ENCODE peak calls at places on chromosomes 6 and 20, in seven cellular contexts. One of them, this sample, is unnamed.

GRCh38 chr6:42417641-42418112 is 34.0 kb downstream of the TRERF1 start:
- DNase-seq in heart right ventricle: no peak
- DNase-seq in BE2C: no peak
- DNase-seq in adrenal gland: no peak
- DNase-seq in cardiac muscle cell: peak; percentile 33
- DNase-seq in tibial nerve: no peak
- DNase-seq in lower lobe of right lung: no peak
- DNase-seq in this sample: peak; percentile 21

GRCh38 chr20:19292254-19292653 is 79.8 kb downstream of the SLC24A3 start:
- DNase-seq in lower lobe of right lung: no peak
- DNase-seq in BE2C: no peak
- DNase-seq in adrenal gland: no peak
- DNase-seq in heart right ventricle: no peak
- DNase-seq in cardiac muscle cell: no peak
- DNase-seq in tibial nerve: no peak
- DNase-seq in this sample: no peak

GRCh38 chr6:43434943-43435342 is 7.6 kb downstream of the ABCC10 start:
- DNase-seq in lower lobe of right lung: no peak
- DNase-seq in tibial nerve: no peak
- DNase-seq in BE2C: no peak
- DNase-seq in heart right ventricle: no peak
- DNase-seq in adrenal gland: no peak
- DNase-seq in cardiac muscle cell: no peak
- DNase-seq in this sample: no peak

GRCh38 chr6:109039795-109040194 is 54.9 kb downstream of the SESN1 start:
- DNase-seq in tibial nerve: no peak
- DNase-seq in BE2C: no peak
- DNase-seq in lower lobe of right lung: no peak
- DNase-seq in adrenal gland: no peak
- DNase-seq in cardiac muscle cell: peak; percentile 39
- DNase-seq in heart right ventricle: no peak
- DNase-seq in this sample: no peak

GRCh38 chr20:34874094-34874654 is 1.5 kb upstream of the GGT7 start:
- DNase-seq in BE2C: peak; percentile 82
- DNase-seq in tibial nerve: peak; percentile 76
- DNase-seq in adrenal gland: peak; percentile 84
- DNase-seq in lower lobe of right lung: peak; percentile 70
- DNase-seq in cardiac muscle cell: peak; percentile 93
- DNase-seq in heart right ventricle: peak; percentile 86
- DNase-seq in this sample: peak; percentile 83

GRCh38 chr6:30258204-30258603 is 45.0 kb upstream of the TRIM26 start:
- DNase-seq in tibial nerve: no peak
- DNase-seq in cardiac muscle cell: no peak
- DNase-seq in lower lobe of right lung: no peak
- DNase-seq in heart right ventricle: no peak
- DNase-seq in BE2C: no peak
- DNase-seq in adrenal gland: no peak
- DNase-seq in this sample: no peak

GRCh38 chr20:59299961-59300340 is 460 bp upstream of the EDN3 start:
- DNase-seq in cardiac muscle cell: no peak
- DNase-seq in BE2C: no peak
- DNase-seq in tibial nerve: no peak
- DNase-seq in adrenal gland: no peak
- DNase-seq in lower lobe of right lung: no peak
- DNase-seq in heart right ventricle: no peak
- DNase-seq in this sample: no peak

GRCh38 chr6:75331134-75331533 is 46.5 kb upstream of the TMEM30A start:
- DNase-seq in lower lobe of right lung: no peak
- DNase-seq in heart right ventricle: no peak
- DNase-seq in tibial nerve: no peak
- DNase-seq in BE2C: no peak
- DNase-seq in adrenal gland: no peak
- DNase-seq in cardiac muscle cell: peak; percentile 54
- DNase-seq in this sample: no peak

GRCh38 chr20:32336918-32337347 is 21.2 kb upstream of the ASXL1 start:
- DNase-seq in BE2C: no peak
- DNase-seq in cardiac muscle cell: peak; percentile 61
- DNase-seq in heart right ventricle: no peak
- DNase-seq in lower lobe of right lung: no peak
- DNase-seq in tibial nerve: no peak
- DNase-seq in adrenal gland: no peak
- DNase-seq in this sample: no peak

GRCh38 chr6:74343804-74344203 is 647.8 kb downstream of the CD109 start:
- DNase-seq in heart right ventricle: no peak
- DNase-seq in BE2C: no peak
- DNase-seq in tibial nerve: no peak
- DNase-seq in cardiac muscle cell: peak; percentile 29
- DNase-seq in adrenal gland: no peak
- DNase-seq in lower lobe of right lung: no peak
- DNase-seq in this sample: no peak

GRCh38 chr20:42391807-42392206 is 773.6 kb upstream of the CHD6 start:
- DNase-seq in lower lobe of right lung: no peak
- DNase-seq in heart right ventricle: no peak
- DNase-seq in tibial nerve: no peak
- DNase-seq in BE2C: no peak
- DNase-seq in adrenal gland: no peak
- DNase-seq in cardiac muscle cell: no peak
- DNase-seq in this sample: no peak

GRCh38 chr6:130557481-130558112 is 191.8 kb downstream of the TMEM200A start:
- DNase-seq in BE2C: no peak
- DNase-seq in lower lobe of right lung: no peak
- DNase-seq in cardiac muscle cell: no peak
- DNase-seq in tibial nerve: no peak
- DNase-seq in adrenal gland: no peak
- DNase-seq in heart right ventricle: no peak
- DNase-seq in this sample: no peak

GRCh38 chr20:16020971-16021370 is 552.3 kb downstream of the KIF16B start:
- DNase-seq in heart right ventricle: no peak
- DNase-seq in BE2C: no peak
- DNase-seq in adrenal gland: no peak
- DNase-seq in lower lobe of right lung: no peak
- DNase-seq in cardiac muscle cell: no peak
- DNase-seq in tibial nerve: no peak
- DNase-seq in this sample: peak; percentile 75

GRCh38 chr20:38892091-38892981 is 33.9 kb upstream of the FAM83D start:
- DNase-seq in tibial nerve: no peak
- DNase-seq in heart right ventricle: no peak
- DNase-seq in adrenal gland: no peak
- DNase-seq in cardiac muscle cell: no peak
- DNase-seq in BE2C: no peak
- DNase-seq in lower lobe of right lung: no peak
- DNase-seq in this sample: no peak

GRCh38 chr20:24942679-24943078 is 6.4 kb upstream of the CST7 start:
- DNase-seq in tibial nerve: no peak
- DNase-seq in BE2C: no peak
- DNase-seq in adrenal gland: no peak
- DNase-seq in heart right ventricle: no peak
- DNase-seq in lower lobe of right lung: peak; percentile 9
- DNase-seq in cardiac muscle cell: no peak
- DNase-seq in this sample: peak; percentile 16

GRCh38 chr6:34273242-34273805 is 24.5 kb upstream of the SMIM29 start:
- DNase-seq in tibial nerve: no peak
- DNase-seq in lower lobe of right lung: peak; percentile 60
- DNase-seq in heart right ventricle: peak; percentile 73
- DNase-seq in BE2C: peak; percentile 24
- DNase-seq in cardiac muscle cell: peak; percentile 82
- DNase-seq in adrenal gland: peak; percentile 31
- DNase-seq in this sample: no peak

GRCh38 chr20:45109634-45110033 is 5.3 kb downstream of the WFDC5 start:
- DNase-seq in heart right ventricle: no peak
- DNase-seq in cardiac muscle cell: no peak
- DNase-seq in tibial nerve: no peak
- DNase-seq in lower lobe of right lung: no peak
- DNase-seq in BE2C: no peak
- DNase-seq in adrenal gland: no peak
- DNase-seq in this sample: no peak

GRCh38 chr20:60262967-60263603 is 304.9 kb downstream of the CDH26 start:
- DNase-seq in adrenal gland: peak; percentile 26
- DNase-seq in BE2C: peak; percentile 20
- DNase-seq in cardiac muscle cell: no peak
- DNase-seq in lower lobe of right lung: peak; percentile 60
- DNase-seq in heart right ventricle: no peak
- DNase-seq in tibial nerve: no peak
- DNase-seq in this sample: no peak

GRCh38 chr6:117142145-117142544 is 123.2 kb upstream of the VGLL2 start:
- DNase-seq in tibial nerve: no peak
- DNase-seq in BE2C: no peak
- DNase-seq in lower lobe of right lung: no peak
- DNase-seq in adrenal gland: no peak
- DNase-seq in cardiac muscle cell: no peak
- DNase-seq in heart right ventricle: no peak
- DNase-seq in this sample: no peak

GRCh38 chr6:21918081-21918480 is 324.5 kb downstream of the SOX4 start:
- DNase-seq in cardiac muscle cell: no peak
- DNase-seq in BE2C: no peak
- DNase-seq in adrenal gland: no peak
- DNase-seq in heart right ventricle: no peak
- DNase-seq in lower lobe of right lung: no peak
- DNase-seq in tibial nerve: no peak
- DNase-seq in this sample: no peak

GRCh38 chr6:158324136-158324535 is 11.9 kb downstream of the TULP4 start:
- DNase-seq in heart right ventricle: no peak
- DNase-seq in cardiac muscle cell: no peak
- DNase-seq in lower lobe of right lung: no peak
- DNase-seq in BE2C: no peak
- DNase-seq in adrenal gland: no peak
- DNase-seq in tibial nerve: no peak
- DNase-seq in this sample: no peak

GRCh38 chr6:63930848-63931247 is 295.2 kb downstream of the PHF3 start:
- DNase-seq in lower lobe of right lung: no peak
- DNase-seq in heart right ventricle: no peak
- DNase-seq in BE2C: no peak
- DNase-seq in cardiac muscle cell: no peak
- DNase-seq in tibial nerve: no peak
- DNase-seq in adrenal gland: no peak
- DNase-seq in this sample: no peak

GRCh38 chr20:36777576-36777975 is 4.0 kb upstream of the DSN1 start:
- DNase-seq in cardiac muscle cell: no peak
- DNase-seq in heart right ventricle: no peak
- DNase-seq in BE2C: no peak
- DNase-seq in adrenal gland: no peak
- DNase-seq in tibial nerve: no peak
- DNase-seq in lower lobe of right lung: no peak
- DNase-seq in this sample: no peak

GRCh38 chr6:30103630-30104179 is 9.2 kb downstream of the TRIM31 start:
- DNase-seq in BE2C: no peak
- DNase-seq in tibial nerve: no peak
- DNase-seq in lower lobe of right lung: no peak
- DNase-seq in cardiac muscle cell: no peak
- DNase-seq in adrenal gland: no peak
- DNase-seq in heart right ventricle: no peak
- DNase-seq in this sample: no peak

GRCh38 chr6:24991748-24992467 is 56.1 kb upstream of the RIPOR2 start:
- DNase-seq in tibial nerve: no peak
- DNase-seq in heart right ventricle: peak; percentile 42
- DNase-seq in adrenal gland: peak; percentile 38
- DNase-seq in BE2C: peak; percentile 66
- DNase-seq in cardiac muscle cell: peak; percentile 75
- DNase-seq in lower lobe of right lung: peak; percentile 62
- DNase-seq in this sample: peak; percentile 52

GRCh38 chr6:142856857-142857608 is 87.9 kb downstream of the HIVEP2 start:
- DNase-seq in BE2C: no peak
- DNase-seq in heart right ventricle: no peak
- DNase-seq in adrenal gland: no peak
- DNase-seq in tibial nerve: no peak
- DNase-seq in lower lobe of right lung: no peak
- DNase-seq in cardiac muscle cell: no peak
- DNase-seq in this sample: no peak
- H3K4me1 ChIP-seq in BE2C: peaks cover 6% of the 10 kb centered on the region
- H3K4me1 ChIP-seq in heart right ventricle: peaks cover 35% of the 10 kb centered on the region
- H3K4me1 ChIP-seq in adrenal gland: peaks cover 8% of the 10 kb centered on the region
- H3K4me1 ChIP-seq in tibial nerve: no peaks in the 10 kb centered on the region
- H3K4me1 ChIP-seq in lower lobe of right lung: peaks cover 16% of the 10 kb centered on the region
- H3K4me1 ChIP-seq in cardiac muscle cell: no peaks in the 10 kb centered on the region
- H3K4me1 ChIP-seq in this sample: peaks cover 21% of the 10 kb centered on the region

GRCh38 chr6:10465633-10466499 is 51.0 kb upstream of the TFAP2A start:
- DNase-seq in lower lobe of right lung: no peak
- DNase-seq in adrenal gland: no peak
- DNase-seq in heart right ventricle: no peak
- DNase-seq in BE2C: peak; percentile 57
- DNase-seq in tibial nerve: no peak
- DNase-seq in cardiac muscle cell: peak; percentile 43
- DNase-seq in this sample: no peak
- H3K27me3 ChIP-seq in lower lobe of right lung: peaks cover 6% of the 10 kb centered on the region
- H3K27me3 ChIP-seq in adrenal gland: peaks cover 15% of the 10 kb centered on the region
- H3K27me3 ChIP-seq in heart right ventricle: no peaks in the 10 kb centered on the region
- H3K27me3 ChIP-seq in BE2C: no peaks in the 10 kb centered on the region
- H3K27me3 ChIP-seq in tibial nerve: no peaks in the 10 kb centered on the region
- H3K27me3 ChIP-seq in cardiac muscle cell: no peaks in the 10 kb centered on the region
- H3K27me3 ChIP-seq in this sample: no peaks in the 10 kb centered on the region

DNA sequence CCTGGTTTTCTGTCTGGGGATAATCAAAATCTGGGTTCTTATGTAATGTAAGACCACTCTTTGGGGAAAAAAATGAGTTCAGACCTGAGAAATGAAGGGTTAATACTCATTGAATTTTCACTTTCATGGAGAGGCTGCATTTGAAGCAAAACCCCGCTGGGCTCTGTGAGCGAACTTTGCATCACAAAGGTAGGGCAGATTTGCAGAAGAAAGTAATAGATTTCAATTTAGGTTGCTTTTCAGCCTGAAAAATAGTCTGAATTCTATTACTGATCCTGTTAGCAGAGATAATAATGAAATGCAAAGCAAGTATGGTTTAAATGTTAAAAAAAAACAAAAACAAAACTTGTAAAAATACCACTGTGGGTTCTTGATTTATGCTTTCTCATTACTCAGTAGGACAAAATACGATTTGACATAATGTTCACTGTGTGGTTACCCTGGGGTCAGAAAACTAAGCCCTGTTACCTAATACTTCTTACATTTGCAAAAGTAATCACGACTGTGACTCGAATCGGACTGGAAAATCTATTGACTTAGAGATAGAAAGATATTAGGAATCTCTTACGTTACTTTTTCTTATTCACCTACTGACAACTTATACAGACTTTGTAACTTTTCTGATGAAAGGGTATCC is 72.2 kb downstream of the UST start:
- DNase-seq in tibial nerve: no peak
- DNase-seq in BE2C: no peak
- DNase-seq in cardiac muscle cell: no peak
- DNase-seq in adrenal gland: no peak
- DNase-seq in lower lobe of right lung: no peak
- DNase-seq in heart right ventricle: no peak
- DNase-seq in this sample: no peak
- H3K4me3 ChIP-seq in tibial nerve: no peak overlapping the region
- H3K4me3 ChIP-seq in BE2C: no peak overlapping the region
- H3K4me3 ChIP-seq in cardiac muscle cell: no peak overlapping the region
- H3K4me3 ChIP-seq in adrenal gland: no peak overlapping the region
- H3K4me3 ChIP-seq in lower lobe of right lung: no peak overlapping the region
- H3K4me3 ChIP-seq in heart right ventricle: no peak overlapping the region
- H3K4me3 ChIP-seq in this sample: no peak overlapping the region

DNA sequence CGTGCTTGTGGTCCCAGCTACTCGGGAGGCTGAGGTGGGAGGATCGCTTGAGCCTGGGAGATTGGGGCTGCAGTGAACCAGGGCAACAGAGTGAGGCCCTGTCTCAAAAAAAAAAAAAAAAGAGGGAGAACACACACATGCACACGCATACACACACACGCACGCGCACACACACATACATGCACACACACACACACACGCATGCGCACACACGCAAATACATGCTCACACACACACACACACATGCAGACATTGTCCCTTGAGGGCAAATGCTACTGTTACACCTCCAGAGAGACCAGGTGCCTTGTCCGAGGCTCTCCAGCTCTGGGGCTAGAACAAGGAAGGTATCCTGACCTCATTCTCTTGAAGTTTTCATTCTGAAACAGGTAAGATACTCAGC is 64.5 kb downstream of the RAB44 start:
- DNase-seq in adrenal gland: no peak
- DNase-seq in heart right ventricle: no peak
- DNase-seq in lower lobe of right lung: no peak
- DNase-seq in tibial nerve: no peak
- DNase-seq in BE2C: no peak
- DNase-seq in cardiac muscle cell: no peak
- DNase-seq in this sample: no peak
- H3K4me1 ChIP-seq in adrenal gland: no peaks in the 10 kb centered on the region
- H3K4me1 ChIP-seq in heart right ventricle: peaks cover 19% of the 10 kb centered on the region
- H3K4me1 ChIP-seq in lower lobe of right lung: peaks cover 19% of the 10 kb centered on the region
- H3K4me1 ChIP-seq in tibial nerve: no peaks in the 10 kb centered on the region
- H3K4me1 ChIP-seq in BE2C: peaks cover 3% of the 10 kb centered on the region
- H3K4me1 ChIP-seq in cardiac muscle cell: peaks cover 21% of the 10 kb centered on the region
- H3K4me1 ChIP-seq in this sample: no peaks in the 10 kb centered on the region